ENCODE peak calls at places on chromosome 11, in six cellular contexts. W is transverse colon, I is fibroblast of the aortic adventitia, D is neural crest cell, V is GM23338, G is tibial nerve. B is an unnamed sample.

GRCh38 chr11:103317118-103317517 is 207.9 kb downstream of the DYNC2H1 start:
- DNase-seq in I (no peak), V (no peak), G (no peak), D (no peak), W (no peak), B (no peak)

GRCh38 chr11:43567396-43567975 is 113.1 kb upstream of the HSD17B12 start:
- DNase-seq in G (no peak), D (no peak), V (peak), W (no peak), I (peak), B (no peak)

GRCh38 chr11:82080160-82080559 is 653.5 kb downstream of the FAM181B start:
- DNase-seq in I (peak), V (no peak), G (no peak), W (no peak), D (no peak), B (no peak)

GRCh38 chr11:86151188-86152005 is 82.5 kb upstream of the PICALM start:
- DNase-seq in V (no peak), D (no peak), I (peak), G (peak), W (no peak), B (no peak)

GRCh38 chr11:75491465-75491864 is 34.3 kb downstream of the GDPD5 start:
- DNase-seq in I (no peak), W (no peak), D (no peak), G (no peak), V (no peak), B (no peak)

GRCh38 chr11:128463386-128463829 is 124.0 kb downstream of the ETS1 start:
- DNase-seq in G (no peak), I (peak), V (no peak), W (no peak), D (no peak), B (no peak)

GRCh38 chr11:59560702-59561469 is 49.5 kb downstream of the OR4D9 start:
- DNase-seq in I (peak), D (peak), V (peak), W (peak), G (peak), B (peak)

GRCh38 chr11:12418019-12418611 is 40.7 kb downstream of the PARVA start:
- DNase-seq in D (no peak), I (no peak), W (no peak), G (no peak), V (peak), B (no peak)

GRCh38 chr11:86446163-86446923 is 71.7 kb downstream of the CCDC81 start:
- DNase-seq in D (no peak), I (no peak), W (no peak), G (no peak), V (no peak), B (no peak)

GRCh38 chr11:9754041-9754471 is 90.2 kb downstream of the SWAP70 start:
- DNase-seq in W (no peak), G (no peak), V (no peak), I (peak), D (no peak), B (no peak)

GRCh38 chr11:113697798-113698407 is 8.2 kb downstream of the TMPRSS5 start:
- DNase-seq in D (no peak), V (no peak), W (no peak), I (no peak), G (no peak), B (no peak)

GRCh38 chr11:104279587-104279986 is 115.6 kb upstream of the PDGFD start:
- DNase-seq in W (no peak), V (no peak), G (no peak), D (no peak), I (no peak), B (no peak)

GRCh38 chr11:13310443-13310842 is 32.9 kb downstream of the BMAL1 start:
- DNase-seq in I (no peak), V (no peak), D (no peak), W (no peak), G (no peak), B (no peak)

GRCh38 chr11:19673924-19674390 is 38.7 kb upstream of the NAV2 start:
- DNase-seq in G (peak), V (peak), W (peak), D (no peak), I (peak), B (no peak)

GRCh38 chr11:69493931-69494821 is 12.7 kb downstream of the LINC01488 start:
- DNase-seq in W (no peak), V (no peak), D (no peak), G (no peak), I (no peak), B (no peak)

GRCh38 chr11:118912742-118913410 is 12.8 kb downstream of the BCL9L start:
- DNase-seq in V (no peak), W (peak), I (no peak), G (no peak), D (no peak), B (no peak)

GRCh38 chr11:69040581-69041260 is 8.0 kb upstream of the TPCN2 start:
- DNase-seq in W (no peak), I (peak), G (no peak), D (no peak), V (no peak), B (no peak)

GRCh38 chr11:120511804-120512726 is 517 bp downstream of the GRIK4 start:
- DNase-seq in G (no peak), W (no peak), D (no peak), V (no peak), I (no peak), B (no peak)

GRCh38 chr11:6682936-6683861 is at the start of gene MRPL17:
- DNase-seq in D (peak), I (peak), G (peak), W (peak), V (peak), B (peak)
- TF ChIP-seq CTCF in D (peak), I (peak), G (peak), W (peak), V (peak), B (peak)

DNA sequence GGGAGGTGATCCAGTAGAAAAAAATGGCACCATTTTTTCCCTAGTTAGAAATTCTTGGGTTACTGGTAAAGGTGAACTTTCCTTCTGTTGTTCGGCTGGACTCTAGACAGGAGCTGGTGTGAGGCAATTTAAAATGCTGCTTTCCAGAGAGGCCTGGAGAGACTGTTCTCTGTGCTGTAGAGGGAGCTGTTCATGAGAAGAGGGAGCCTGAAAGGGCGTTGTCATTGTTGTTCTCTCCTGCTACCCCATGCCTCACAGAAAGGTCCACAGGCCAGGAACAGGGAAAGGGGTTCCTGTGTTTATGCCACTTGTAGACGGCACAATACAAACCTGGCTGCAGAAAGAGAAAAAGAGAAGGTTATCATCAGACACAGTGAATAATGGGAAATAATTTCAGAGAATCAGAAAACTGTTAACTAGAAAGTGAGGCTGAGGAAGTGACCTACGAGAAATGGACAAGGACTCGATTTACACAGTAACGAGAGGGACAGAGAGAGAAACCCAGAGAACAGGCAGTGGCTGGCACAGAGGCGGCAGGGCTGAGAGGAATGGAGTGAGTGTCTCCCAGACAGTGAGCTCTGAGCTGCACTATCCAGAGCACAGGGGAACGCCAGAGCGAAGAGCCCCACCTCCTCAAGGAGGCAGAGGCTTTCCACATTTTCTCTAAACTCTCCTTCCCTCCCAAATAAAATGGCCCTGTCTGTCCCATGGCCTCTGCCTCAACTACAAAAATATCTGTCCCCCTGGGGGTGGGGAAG is 109.2 kb downstream of the RRM1 start:
- DNase-seq in G (no peak), I (no peak), D (no peak), W (no peak), V (peak), B (no peak)
- TF ChIP-seq CTCF in G (no peak), I (peak), D (no peak), W (no peak), V (peak), B (no peak)

DNA sequence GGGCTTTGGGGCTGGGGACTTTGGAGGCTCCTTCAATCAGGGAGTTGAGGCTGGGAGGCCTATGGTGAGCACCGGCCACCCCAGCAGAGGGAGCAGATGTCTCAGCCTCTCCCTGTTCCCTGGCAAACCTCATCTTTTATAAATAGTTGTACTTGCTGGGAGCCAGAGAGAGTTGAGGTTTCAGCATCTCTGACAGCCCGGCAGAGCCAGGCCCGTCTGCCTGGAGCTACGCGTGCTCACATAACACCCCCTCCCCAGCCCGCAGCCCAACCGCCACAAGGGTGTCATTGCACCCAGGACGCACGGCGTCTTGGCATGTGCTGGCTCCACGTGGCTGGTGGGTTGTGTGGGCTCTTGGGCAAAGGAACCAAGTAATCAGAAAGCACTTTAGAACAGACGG is 127.1 kb downstream of the CHST1 start:
- DNase-seq in V (no peak), D (no peak), W (no peak), I (no peak), G (no peak), B (no peak)
- TF ChIP-seq CTCF in V (peak), D (no peak), W (no peak), I (no peak), G (no peak), B (no peak)

GRCh38 chr11:72662036-72662435 is 12.2 kb downstream of the PDE2A start:
- DNase-seq in V (no peak), D (no peak), G (no peak), I (no peak), W (no peak), B (no peak)

GRCh38 chr11:72657356-72657755 is 16.9 kb downstream of the PDE2A start:
- DNase-seq in V (no peak), G (no peak), W (no peak), D (peak), I (no peak), B (no peak)

GRCh38 chr11:72665911-72666472 is 8.2 kb downstream of the PDE2A start:
- DNase-seq in V (no peak), D (no peak), W (no peak), I (no peak), G (no peak), B (no peak)

GRCh38 chr11:72658989-72659640 is 15.1 kb downstream of the PDE2A start:
- DNase-seq in G (no peak), W (no peak), V (no peak), I (no peak), D (no peak), B (no peak)

DNA sequence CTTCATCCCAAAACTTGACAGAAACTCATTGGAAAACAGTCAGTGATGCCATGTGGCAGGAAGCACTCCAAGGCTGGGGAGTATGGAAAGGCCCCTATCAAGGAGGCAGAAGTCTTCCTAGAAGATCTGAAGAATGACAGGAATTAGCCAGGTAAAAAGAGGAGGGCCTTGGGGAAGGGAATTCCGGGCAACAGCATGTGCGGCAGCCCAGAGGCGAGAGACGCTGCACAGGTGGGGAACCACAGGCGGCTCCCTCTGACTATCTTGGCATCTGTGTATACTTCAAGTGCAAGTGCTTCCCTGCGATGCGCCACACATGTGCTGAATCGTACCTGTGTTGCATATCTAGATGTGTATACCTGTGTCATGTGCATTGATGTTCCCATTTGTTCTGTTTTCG is 12.7 kb downstream of the PDE2A start:
- DNase-seq in I (no peak), W (no peak), D (no peak), G (no peak), V (no peak), B (no peak)
- TF ChIP-seq CTCF in I (no peak), W (no peak), D (no peak), G (no peak), V (no peak), B (no peak)

GRCh38 chr11:111566324-111566723 is 25.8 kb downstream of the LAYN start:
- DNase-seq in I (no peak), G (no peak), D (no peak), V (peak), W (no peak), B (no peak)
- TF ChIP-seq CTCF in I (no peak), G (no peak), D (no peak), V (peak), W (no peak), B (no peak)

GRCh38 chr11:73902303-73902702 is 25.5 kb downstream of the PAAF1 start:
- DNase-seq in W (no peak), I (no peak), V (no peak), G (no peak), D (no peak), B (no peak)

GRCh38 chr11:73912045-73912444 is 35.2 kb downstream of the PAAF1 start:
- DNase-seq in I (no peak), D (no peak), W (no peak), G (no peak), V (no peak), B (no peak)

GRCh38 chr11:73907191-73907590 is 30.4 kb downstream of the PAAF1 start:
- DNase-seq in W (no peak), D (no peak), G (no peak), V (peak), I (peak), B (no peak)
- TF ChIP-seq CTCF in W (no peak), D (no peak), G (no peak), V (no peak), I (peak), B (no peak)

DNA sequence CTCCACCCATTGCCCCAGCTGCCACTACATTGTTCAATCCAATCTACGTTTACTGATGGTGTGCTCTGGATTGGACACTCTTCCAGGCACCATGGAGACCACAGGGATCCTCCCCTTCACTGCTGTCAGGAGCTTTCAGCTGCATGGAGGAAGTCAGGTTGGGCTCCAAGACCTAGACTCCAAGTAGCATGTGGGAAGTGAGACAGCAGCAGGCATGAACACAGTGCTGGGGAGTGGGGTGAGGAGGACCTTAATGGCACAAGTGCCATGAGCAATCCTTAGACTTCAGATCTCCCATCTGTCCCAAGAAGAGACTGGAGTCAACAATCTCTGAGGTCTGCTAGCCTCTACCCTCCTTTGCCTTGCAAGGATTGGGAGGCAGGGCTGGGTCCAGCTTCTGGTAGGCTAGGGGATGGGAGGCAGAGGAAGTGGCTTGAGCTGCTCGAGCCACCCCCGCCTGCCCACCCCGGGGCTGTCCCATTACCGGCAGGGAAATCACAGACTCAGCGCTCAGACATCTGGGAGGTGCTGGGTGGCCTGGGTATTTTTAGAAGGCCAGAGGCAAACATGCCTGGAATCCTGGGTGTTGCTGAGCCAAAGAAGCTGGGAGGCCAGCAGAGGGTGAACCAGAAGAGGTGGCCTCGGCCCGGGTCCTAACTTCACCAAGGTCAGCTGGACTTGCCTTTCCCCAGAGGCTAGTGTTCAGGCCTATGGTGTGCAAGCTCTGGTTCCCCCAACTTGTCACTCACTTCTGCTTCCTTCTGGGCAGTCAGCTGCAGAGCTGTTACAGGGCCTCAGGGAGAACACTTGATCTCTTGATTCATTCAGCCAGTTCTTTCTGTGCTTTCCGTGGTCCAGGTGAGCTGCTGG is 15.3 kb upstream of the FCHSD2 start:
- DNase-seq in I (peak), V (no peak), G (no peak), W (peak), D (no peak), B (no peak)
- TF ChIP-seq CTCF in I (no peak), V (no peak), G (no peak), W (no peak), D (no peak), B (no peak)

GRCh38 chr11:35347173-35347878 is 72.0 kb downstream of the SLC1A2 start:
- DNase-seq in I (no peak), W (no peak), V (no peak), G (no peak), D (no peak), B (no peak)

GRCh38 chr11:35347921-35348331 is 71.4 kb downstream of the SLC1A2 start:
- DNase-seq in W (no peak), I (peak), V (no peak), G (peak), D (no peak), B (no peak)

GRCh38 chr11:35346472-35347136 is 72.8 kb downstream of the SLC1A2 start:
- DNase-seq in V (no peak), G (no peak), I (no peak), W (no peak), D (no peak), B (no peak)

GRCh38 chr11:35349897-35350296 is 69.5 kb downstream of the SLC1A2 start:
- DNase-seq in I (no peak), G (no peak), V (no peak), W (no peak), D (no peak), B (no peak)

GRCh38 chr11:35348898-35349687 is 70.3 kb downstream of the SLC1A2 start:
- DNase-seq in G (no peak), V (no peak), D (no peak), W (no peak), I (no peak), B (no peak)
- TF ChIP-seq CTCF in G (no peak), V (no peak), D (no peak), W (no peak), I (no peak), B (no peak)